ENCODE peak calls at places on chromosomes 11 and 22, in six cellular contexts. One of them, this sample, is unnamed.

GRCh38 chr11:93192163-93192562 is 5.6 kb downstream of the SLC36A4 start:
- DNase-seq in neuronal stem cell: no peak
- DNase-seq in hepatocyte: no peak
- DNase-seq in cardiac muscle cell: peak; percentile 41
- DNase-seq in HCT116: no peak
- DNase-seq in lower lobe of right lung: no peak
- DNase-seq in this sample: no peak

GRCh38 chr22:24391836-24392217 is 35.6 kb upstream of the ADORA2A start:
- DNase-seq in neuronal stem cell: no peak
- DNase-seq in hepatocyte: no peak
- DNase-seq in cardiac muscle cell: no peak
- DNase-seq in HCT116: no peak
- DNase-seq in lower lobe of right lung: no peak
- DNase-seq in this sample: peak; percentile 61

GRCh38 chr11:62004473-62004872 is 37.0 kb upstream of the FTH1 start:
- DNase-seq in neuronal stem cell: no peak
- DNase-seq in hepatocyte: no peak
- DNase-seq in cardiac muscle cell: no peak
- DNase-seq in HCT116: no peak
- DNase-seq in lower lobe of right lung: no peak
- DNase-seq in this sample: peak; percentile 40

GRCh38 chr11:67389477-67389876 is 2.3 kb upstream of the RAD9A start:
- DNase-seq in neuronal stem cell: no peak
- DNase-seq in hepatocyte: peak; percentile 62
- DNase-seq in cardiac muscle cell: peak; percentile 65
- DNase-seq in HCT116: no peak
- DNase-seq in lower lobe of right lung: no peak
- DNase-seq in this sample: peak; percentile 59

GRCh38 chr11:117443269-117444186 is 115.9 kb downstream of the CEP164 start:
- DNase-seq in neuronal stem cell: peak; percentile 59
- DNase-seq in hepatocyte: peak; percentile 82
- DNase-seq in cardiac muscle cell: peak; percentile 78
- DNase-seq in HCT116: no peak
- DNase-seq in lower lobe of right lung: no peak
- DNase-seq in this sample: peak; percentile 22

GRCh38 chr11:12042215-12042676 is 33.8 kb upstream of the DKK3 start:
- DNase-seq in neuronal stem cell: no peak
- DNase-seq in hepatocyte: peak; percentile 34
- DNase-seq in cardiac muscle cell: no peak
- DNase-seq in HCT116: peak; percentile 44
- DNase-seq in lower lobe of right lung: no peak
- DNase-seq in this sample: peak; percentile 77

GRCh38 chr22:31049815-31050420 is 31.2 kb upstream of the SMTN start:
- DNase-seq in neuronal stem cell: no peak
- DNase-seq in hepatocyte: no peak
- DNase-seq in cardiac muscle cell: no peak
- DNase-seq in HCT116: no peak
- DNase-seq in lower lobe of right lung: no peak
- DNase-seq in this sample: no peak

GRCh38 chr11:123166095-123166559 is 28.9 kb downstream of the CLMP start:
- DNase-seq in neuronal stem cell: peak; percentile 29
- DNase-seq in hepatocyte: peak; percentile 77
- DNase-seq in cardiac muscle cell: peak; percentile 68
- DNase-seq in HCT116: no peak
- DNase-seq in lower lobe of right lung: peak; percentile 51
- DNase-seq in this sample: peak; percentile 51

GRCh38 chr22:29243874-29244446 is 23.8 kb downstream of the RHBDD3 start:
- DNase-seq in neuronal stem cell: no peak
- DNase-seq in hepatocyte: no peak
- DNase-seq in cardiac muscle cell: no peak
- DNase-seq in HCT116: no peak
- DNase-seq in lower lobe of right lung: no peak
- DNase-seq in this sample: no peak

GRCh38 chr22:48332438-48333322 is 1495.0 kb downstream of the BRD1 start:
- DNase-seq in neuronal stem cell: no peak
- DNase-seq in hepatocyte: no peak
- DNase-seq in cardiac muscle cell: no peak
- DNase-seq in HCT116: no peak
- DNase-seq in lower lobe of right lung: peak; percentile 26
- DNase-seq in this sample: no peak

DNA sequence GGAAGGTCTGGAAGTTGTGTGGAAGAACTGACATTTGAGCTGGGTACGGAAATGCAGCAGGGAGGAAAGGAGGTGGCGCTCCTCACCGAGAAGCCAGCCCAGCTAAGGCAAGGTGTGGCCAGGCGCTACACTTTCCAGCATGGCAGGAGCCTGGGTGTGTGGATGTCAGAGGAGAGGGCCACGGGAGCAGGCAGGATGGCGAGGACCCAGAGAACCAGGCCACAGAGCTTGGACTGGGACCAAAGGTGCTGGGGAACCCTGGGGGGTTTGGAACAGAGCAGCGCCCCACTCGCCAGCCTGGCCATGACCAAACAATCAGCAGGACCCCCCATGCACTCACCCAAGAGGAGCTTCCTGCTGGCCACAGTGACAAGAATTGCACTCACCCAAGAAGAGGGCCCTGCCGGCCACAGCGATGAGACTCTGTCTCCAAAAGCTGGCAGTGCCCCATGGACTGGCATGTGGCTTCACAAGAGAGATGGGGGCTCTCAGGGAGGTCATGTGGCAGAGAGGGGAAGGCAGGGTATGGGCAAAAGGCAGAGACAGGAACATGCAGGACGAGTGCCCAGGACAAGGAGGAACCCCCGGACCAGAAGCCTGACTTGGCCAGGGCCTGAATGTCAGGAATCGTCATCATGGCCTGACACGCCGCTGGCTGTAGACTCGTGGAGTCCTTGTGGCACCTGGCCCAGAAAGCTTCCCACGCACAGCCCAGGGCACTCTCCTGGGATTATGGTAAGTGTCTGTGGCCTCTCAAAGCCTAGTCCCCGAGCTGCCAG is 45.4 kb downstream of the IGF2 start:
- DNase-seq in neuronal stem cell: no peak
- DNase-seq in hepatocyte: no peak
- DNase-seq in cardiac muscle cell: no peak
- DNase-seq in HCT116: no peak
- DNase-seq in lower lobe of right lung: no peak
- DNase-seq in this sample: no peak
- H3K27me3 ChIP-seq in neuronal stem cell: no peaks in the 10 kb centered on the region
- H3K27me3 ChIP-seq in hepatocyte: no peaks in the 10 kb centered on the region
- H3K27me3 ChIP-seq in cardiac muscle cell: no peaks in the 10 kb centered on the region
- H3K27me3 ChIP-seq in HCT116: no peaks in the 10 kb centered on the region
- H3K27me3 ChIP-seq in lower lobe of right lung: peaks cover 10% of the 10 kb centered on the region
- H3K27me3 ChIP-seq in this sample: peaks cover 7% of the 10 kb centered on the region

GRCh38 chr11:20598487-20598886 is 921 bp upstream of the SLC6A5 start:
- DNase-seq in neuronal stem cell: no peak
- DNase-seq in hepatocyte: no peak
- DNase-seq in cardiac muscle cell: no peak
- DNase-seq in HCT116: no peak
- DNase-seq in lower lobe of right lung: no peak
- DNase-seq in this sample: no peak

GRCh38 chr11:20601221-20601914 is 2.0 kb downstream of the SLC6A5 start:
- DNase-seq in neuronal stem cell: no peak
- DNase-seq in hepatocyte: no peak
- DNase-seq in cardiac muscle cell: no peak
- DNase-seq in HCT116: no peak
- DNase-seq in lower lobe of right lung: no peak
- DNase-seq in this sample: no peak

GRCh38 chr11:20597137-20597923 is 2.1 kb upstream of the SLC6A5 start:
- DNase-seq in neuronal stem cell: no peak
- DNase-seq in hepatocyte: no peak
- DNase-seq in cardiac muscle cell: no peak
- DNase-seq in HCT116: no peak
- DNase-seq in lower lobe of right lung: no peak
- DNase-seq in this sample: no peak

GRCh38 chr11:20597924-20598484 is 1.4 kb upstream of the SLC6A5 start:
- DNase-seq in neuronal stem cell: no peak
- DNase-seq in hepatocyte: no peak
- DNase-seq in cardiac muscle cell: no peak
- DNase-seq in HCT116: no peak
- DNase-seq in lower lobe of right lung: no peak
- DNase-seq in this sample: no peak

GRCh38 chr11:20599424-20600346 is at the start of gene SLC6A5:
- DNase-seq in neuronal stem cell: peak; percentile 85
- DNase-seq in hepatocyte: peak; percentile 81
- DNase-seq in cardiac muscle cell: peak; percentile 93
- DNase-seq in HCT116: no peak
- DNase-seq in lower lobe of right lung: no peak
- DNase-seq in this sample: peak; percentile 52
- H3K27me3 ChIP-seq in neuronal stem cell: peaks cover 87% of the 10 kb centered on the region
- H3K27me3 ChIP-seq in hepatocyte: peaks cover 93% of the 10 kb centered on the region
- H3K27me3 ChIP-seq in cardiac muscle cell: peaks cover 100% of the 10 kb centered on the region
- H3K27me3 ChIP-seq in HCT116: peaks cover 16% of the 10 kb centered on the region
- H3K27me3 ChIP-seq in lower lobe of right lung: peaks cover 97% of the 10 kb centered on the region
- H3K27me3 ChIP-seq in this sample: peaks cover 97% of the 10 kb centered on the region

GRCh38 chr11:66293777-66294625 is 2.3 kb downstream of the TMEM151A start:
- DNase-seq in neuronal stem cell: no peak
- DNase-seq in hepatocyte: no peak
- DNase-seq in cardiac muscle cell: no peak
- DNase-seq in HCT116: no peak
- DNase-seq in lower lobe of right lung: no peak
- DNase-seq in this sample: no peak
- H3K27me3 ChIP-seq in neuronal stem cell: peaks cover 40% of the 10 kb centered on the region
- H3K27me3 ChIP-seq in hepatocyte: peaks cover 30% of the 10 kb centered on the region
- H3K27me3 ChIP-seq in cardiac muscle cell: peaks cover 47% of the 10 kb centered on the region
- H3K27me3 ChIP-seq in HCT116: no peaks in the 10 kb centered on the region
- H3K27me3 ChIP-seq in lower lobe of right lung: peaks cover 39% of the 10 kb centered on the region
- H3K27me3 ChIP-seq in this sample: peaks cover 30% of the 10 kb centered on the region

DNA sequence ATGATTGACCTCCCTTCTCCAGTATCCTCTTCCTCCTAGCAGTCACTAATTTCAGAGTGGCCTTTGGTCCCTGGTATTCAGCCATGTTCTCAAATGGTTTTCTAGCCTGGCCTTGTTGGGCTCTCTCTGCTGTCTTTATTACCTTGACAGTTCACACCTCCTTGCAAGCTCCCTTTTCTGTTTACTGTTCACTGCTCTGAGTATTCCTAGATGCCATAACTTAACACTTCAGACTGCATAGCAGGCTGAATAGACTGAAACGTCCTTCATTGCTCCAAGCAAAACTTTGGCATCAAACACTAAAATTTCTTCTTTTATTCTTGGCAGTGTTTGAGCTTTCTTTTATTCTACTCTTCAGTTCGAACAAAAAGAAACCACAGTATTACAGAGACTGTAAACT is 49.7 kb upstream of the SLC25A18 start:
- DNase-seq in neuronal stem cell: no peak
- DNase-seq in hepatocyte: no peak
- DNase-seq in cardiac muscle cell: no peak
- DNase-seq in HCT116: no peak
- DNase-seq in lower lobe of right lung: no peak
- DNase-seq in this sample: no peak
- H3K27me3 ChIP-seq in neuronal stem cell: no peaks in the 10 kb centered on the region
- H3K27me3 ChIP-seq in hepatocyte: no peaks in the 10 kb centered on the region
- H3K27me3 ChIP-seq in cardiac muscle cell: no peaks in the 10 kb centered on the region
- H3K27me3 ChIP-seq in HCT116: no peaks in the 10 kb centered on the region
- H3K27me3 ChIP-seq in lower lobe of right lung: no peaks in the 10 kb centered on the region
- H3K27me3 ChIP-seq in this sample: peaks cover 35% of the 10 kb centered on the region

GRCh38 chr22:45977003-45977395 is at the start of gene WNT7B:
- DNase-seq in neuronal stem cell: no peak
- DNase-seq in hepatocyte: peak; percentile 73
- DNase-seq in cardiac muscle cell: peak; percentile 50
- DNase-seq in HCT116: peak; percentile 33
- DNase-seq in lower lobe of right lung: peak; percentile 75
- DNase-seq in this sample: peak; percentile 21
- H3K27me3 ChIP-seq in neuronal stem cell: peaks cover 79% of the 10 kb centered on the region
- H3K27me3 ChIP-seq in hepatocyte: peaks cover 52% of the 10 kb centered on the region
- H3K27me3 ChIP-seq in cardiac muscle cell: peaks cover 77% of the 10 kb centered on the region
- H3K27me3 ChIP-seq in HCT116: no peaks in the 10 kb centered on the region
- H3K27me3 ChIP-seq in lower lobe of right lung: peaks cover 59% of the 10 kb centered on the region
- H3K27me3 ChIP-seq in this sample: peaks cover 43% of the 10 kb centered on the region